ENCODE peak calls at places on chromosomes 11 and 22, in ten cellular contexts. One of them, this sample, is unnamed.

GRCh38 chr22:38869663-38870062 is 2.4 kb downstream of the CBX6 start:
- DNase-seq in natural killer cell treated with Interleukin-12 subunit alpha and Interleukin-12 subunit beta and Interleukin-15 and Interleukin-18, amount 100 ng/mL, for 72 hours: no peak
- DNase-seq in activated T-cell treated with anti-CD3 and anti-CD28 coated beads, Interleukin-2, amount 50 U/mL, for 48 hours: peak; percentile 17
- DNase-seq in osteoblast: no peak
- DNase-seq in AG20443: no peak
- DNase-seq in smooth muscle cell of the brain vasculature: no peak
- DNase-seq in mesendoderm: no peak
- DNase-seq in T-cell: no peak
- DNase-seq in activated CD4-positive, alpha-beta T cell treated with anti-CD3 and anti-CD28 coated beads, Interleukin-2, amount 50 U/mL, for 1 hour: no peak
- DNase-seq in DMS153: no peak
- DNase-seq in this sample: no peak

GRCh38 chr22:38657248-38657909 is 941 bp downstream of the CBY1 start:
- DNase-seq in natural killer cell treated with Interleukin-12 subunit alpha and Interleukin-12 subunit beta and Interleukin-15 and Interleukin-18, amount 100 ng/mL, for 72 hours: no peak
- DNase-seq in activated T-cell treated with anti-CD3 and anti-CD28 coated beads, Interleukin-2, amount 50 U/mL, for 48 hours: peak; percentile 68
- DNase-seq in osteoblast: peak; percentile 56
- DNase-seq in AG20443: no peak
- DNase-seq in smooth muscle cell of the brain vasculature: no peak
- DNase-seq in mesendoderm: peak; percentile 51
- DNase-seq in T-cell: peak; percentile 6
- DNase-seq in activated CD4-positive, alpha-beta T cell treated with anti-CD3 and anti-CD28 coated beads, Interleukin-2, amount 50 U/mL, for 1 hour: peak; percentile 18
- DNase-seq in DMS153: no peak
- DNase-seq in this sample: peak; percentile 43

GRCh38 chr11:12211331-12212065 is 101.1 kb downstream of the MICAL2 start:
- DNase-seq in natural killer cell treated with Interleukin-12 subunit alpha and Interleukin-12 subunit beta and Interleukin-15 and Interleukin-18, amount 100 ng/mL, for 72 hours: no peak
- DNase-seq in activated T-cell treated with anti-CD3 and anti-CD28 coated beads, Interleukin-2, amount 50 U/mL, for 48 hours: no peak
- DNase-seq in osteoblast: no peak
- DNase-seq in AG20443: no peak
- DNase-seq in smooth muscle cell of the brain vasculature: no peak
- DNase-seq in mesendoderm: no peak
- DNase-seq in T-cell: no peak
- DNase-seq in activated CD4-positive, alpha-beta T cell treated with anti-CD3 and anti-CD28 coated beads, Interleukin-2, amount 50 U/mL, for 1 hour: no peak
- DNase-seq in DMS153: no peak
- DNase-seq in this sample: no peak

GRCh38 chr22:43174941-43175531 is 11.9 kb downstream of the TTLL12 start:
- DNase-seq in natural killer cell treated with Interleukin-12 subunit alpha and Interleukin-12 subunit beta and Interleukin-15 and Interleukin-18, amount 100 ng/mL, for 72 hours: no peak
- DNase-seq in activated T-cell treated with anti-CD3 and anti-CD28 coated beads, Interleukin-2, amount 50 U/mL, for 48 hours: no peak
- DNase-seq in osteoblast: peak; percentile 70
- DNase-seq in AG20443: no peak
- DNase-seq in smooth muscle cell of the brain vasculature: no peak
- DNase-seq in mesendoderm: no peak
- DNase-seq in T-cell: no peak
- DNase-seq in activated CD4-positive, alpha-beta T cell treated with anti-CD3 and anti-CD28 coated beads, Interleukin-2, amount 50 U/mL, for 1 hour: no peak
- DNase-seq in DMS153: no peak
- DNase-seq in this sample: no peak

GRCh38 chr11:117950999-117951961 is 22.1 kb upstream of the TMPRSS13 start:
- DNase-seq in natural killer cell treated with Interleukin-12 subunit alpha and Interleukin-12 subunit beta and Interleukin-15 and Interleukin-18, amount 100 ng/mL, for 72 hours: no peak
- DNase-seq in activated T-cell treated with anti-CD3 and anti-CD28 coated beads, Interleukin-2, amount 50 U/mL, for 48 hours: peak; percentile 65
- DNase-seq in osteoblast: no peak
- DNase-seq in AG20443: peak; percentile 3
- DNase-seq in smooth muscle cell of the brain vasculature: no peak
- DNase-seq in mesendoderm: no peak
- DNase-seq in T-cell: peak; percentile 32
- DNase-seq in activated CD4-positive, alpha-beta T cell treated with anti-CD3 and anti-CD28 coated beads, Interleukin-2, amount 50 U/mL, for 1 hour: peak; percentile 36
- DNase-seq in DMS153: no peak
- DNase-seq in this sample: no peak

GRCh38 chr11:122751298-122752070 is 86.8 kb upstream of the CRTAM start:
- DNase-seq in natural killer cell treated with Interleukin-12 subunit alpha and Interleukin-12 subunit beta and Interleukin-15 and Interleukin-18, amount 100 ng/mL, for 72 hours: no peak
- DNase-seq in activated T-cell treated with anti-CD3 and anti-CD28 coated beads, Interleukin-2, amount 50 U/mL, for 48 hours: no peak
- DNase-seq in osteoblast: peak; percentile 91
- DNase-seq in AG20443: peak; percentile 56
- DNase-seq in smooth muscle cell of the brain vasculature: no peak
- DNase-seq in mesendoderm: no peak
- DNase-seq in T-cell: no peak
- DNase-seq in activated CD4-positive, alpha-beta T cell treated with anti-CD3 and anti-CD28 coated beads, Interleukin-2, amount 50 U/mL, for 1 hour: no peak
- DNase-seq in DMS153: no peak
- DNase-seq in this sample: peak; percentile 33

GRCh38 chr22:42742940-42743339 is 22.3 kb upstream of the A4GALT start:
- DNase-seq in natural killer cell treated with Interleukin-12 subunit alpha and Interleukin-12 subunit beta and Interleukin-15 and Interleukin-18, amount 100 ng/mL, for 72 hours: no peak
- DNase-seq in activated T-cell treated with anti-CD3 and anti-CD28 coated beads, Interleukin-2, amount 50 U/mL, for 48 hours: no peak
- DNase-seq in osteoblast: peak; percentile 78
- DNase-seq in AG20443: peak; percentile 86
- DNase-seq in smooth muscle cell of the brain vasculature: no peak
- DNase-seq in mesendoderm: peak; percentile 45
- DNase-seq in T-cell: no peak
- DNase-seq in activated CD4-positive, alpha-beta T cell treated with anti-CD3 and anti-CD28 coated beads, Interleukin-2, amount 50 U/mL, for 1 hour: no peak
- DNase-seq in DMS153: no peak
- DNase-seq in this sample: no peak

GRCh38 chr11:111999111-111999510 is 26.1 kb upstream of the DLAT start:
- DNase-seq in natural killer cell treated with Interleukin-12 subunit alpha and Interleukin-12 subunit beta and Interleukin-15 and Interleukin-18, amount 100 ng/mL, for 72 hours: no peak
- DNase-seq in activated T-cell treated with anti-CD3 and anti-CD28 coated beads, Interleukin-2, amount 50 U/mL, for 48 hours: no peak
- DNase-seq in osteoblast: no peak
- DNase-seq in AG20443: no peak
- DNase-seq in smooth muscle cell of the brain vasculature: no peak
- DNase-seq in mesendoderm: no peak
- DNase-seq in T-cell: no peak
- DNase-seq in activated CD4-positive, alpha-beta T cell treated with anti-CD3 and anti-CD28 coated beads, Interleukin-2, amount 50 U/mL, for 1 hour: no peak
- DNase-seq in DMS153: no peak
- DNase-seq in this sample: no peak

GRCh38 chr22:46663436-46664100 is 43.4 kb downstream of the GRAMD4 start:
- DNase-seq in natural killer cell treated with Interleukin-12 subunit alpha and Interleukin-12 subunit beta and Interleukin-15 and Interleukin-18, amount 100 ng/mL, for 72 hours: no peak
- DNase-seq in activated T-cell treated with anti-CD3 and anti-CD28 coated beads, Interleukin-2, amount 50 U/mL, for 48 hours: no peak
- DNase-seq in osteoblast: peak; percentile 75
- DNase-seq in AG20443: no peak
- DNase-seq in smooth muscle cell of the brain vasculature: no peak
- DNase-seq in mesendoderm: no peak
- DNase-seq in T-cell: no peak
- DNase-seq in activated CD4-positive, alpha-beta T cell treated with anti-CD3 and anti-CD28 coated beads, Interleukin-2, amount 50 U/mL, for 1 hour: no peak
- DNase-seq in DMS153: no peak
- DNase-seq in this sample: no peak

GRCh38 chr11:32213223-32213622 is 122.3 kb downstream of the RCN1 start:
- DNase-seq in natural killer cell treated with Interleukin-12 subunit alpha and Interleukin-12 subunit beta and Interleukin-15 and Interleukin-18, amount 100 ng/mL, for 72 hours: no peak
- DNase-seq in activated T-cell treated with anti-CD3 and anti-CD28 coated beads, Interleukin-2, amount 50 U/mL, for 48 hours: peak; percentile 51
- DNase-seq in osteoblast: peak; percentile 75
- DNase-seq in AG20443: peak; percentile 76
- DNase-seq in smooth muscle cell of the brain vasculature: no peak
- DNase-seq in mesendoderm: no peak
- DNase-seq in T-cell: no peak
- DNase-seq in activated CD4-positive, alpha-beta T cell treated with anti-CD3 and anti-CD28 coated beads, Interleukin-2, amount 50 U/mL, for 1 hour: no peak
- DNase-seq in DMS153: no peak
- DNase-seq in this sample: peak; percentile 79

GRCh38 chr22:26847816-26848215 is 190.4 kb downstream of the MIAT start:
- DNase-seq in natural killer cell treated with Interleukin-12 subunit alpha and Interleukin-12 subunit beta and Interleukin-15 and Interleukin-18, amount 100 ng/mL, for 72 hours: no peak
- DNase-seq in activated T-cell treated with anti-CD3 and anti-CD28 coated beads, Interleukin-2, amount 50 U/mL, for 48 hours: no peak
- DNase-seq in osteoblast: no peak
- DNase-seq in AG20443: no peak
- DNase-seq in smooth muscle cell of the brain vasculature: no peak
- DNase-seq in mesendoderm: no peak
- DNase-seq in T-cell: no peak
- DNase-seq in activated CD4-positive, alpha-beta T cell treated with anti-CD3 and anti-CD28 coated beads, Interleukin-2, amount 50 U/mL, for 1 hour: no peak
- DNase-seq in DMS153: no peak
- DNase-seq in this sample: no peak

GRCh38 chr11:95704865-95705264 is 84.7 kb downstream of the FAM76B start:
- DNase-seq in natural killer cell treated with Interleukin-12 subunit alpha and Interleukin-12 subunit beta and Interleukin-15 and Interleukin-18, amount 100 ng/mL, for 72 hours: no peak
- DNase-seq in activated T-cell treated with anti-CD3 and anti-CD28 coated beads, Interleukin-2, amount 50 U/mL, for 48 hours: no peak
- DNase-seq in osteoblast: no peak
- DNase-seq in AG20443: no peak
- DNase-seq in smooth muscle cell of the brain vasculature: no peak
- DNase-seq in mesendoderm: no peak
- DNase-seq in T-cell: no peak
- DNase-seq in activated CD4-positive, alpha-beta T cell treated with anti-CD3 and anti-CD28 coated beads, Interleukin-2, amount 50 U/mL, for 1 hour: no peak
- DNase-seq in DMS153: no peak
- DNase-seq in this sample: no peak

GRCh38 chr11:12439615-12440014 is 62.2 kb downstream of the PARVA start:
- DNase-seq in natural killer cell treated with Interleukin-12 subunit alpha and Interleukin-12 subunit beta and Interleukin-15 and Interleukin-18, amount 100 ng/mL, for 72 hours: no peak
- DNase-seq in activated T-cell treated with anti-CD3 and anti-CD28 coated beads, Interleukin-2, amount 50 U/mL, for 48 hours: no peak
- DNase-seq in osteoblast: no peak
- DNase-seq in AG20443: no peak
- DNase-seq in smooth muscle cell of the brain vasculature: no peak
- DNase-seq in mesendoderm: peak; percentile 60
- DNase-seq in T-cell: no peak
- DNase-seq in activated CD4-positive, alpha-beta T cell treated with anti-CD3 and anti-CD28 coated beads, Interleukin-2, amount 50 U/mL, for 1 hour: no peak
- DNase-seq in DMS153: peak; percentile 68
- DNase-seq in this sample: no peak

GRCh38 chr11:6926208-6927029 is at the start of gene ZNF215:
- DNase-seq in natural killer cell treated with Interleukin-12 subunit alpha and Interleukin-12 subunit beta and Interleukin-15 and Interleukin-18, amount 100 ng/mL, for 72 hours: no peak
- DNase-seq in activated T-cell treated with anti-CD3 and anti-CD28 coated beads, Interleukin-2, amount 50 U/mL, for 48 hours: peak; percentile 71
- DNase-seq in osteoblast: peak; percentile 92
- DNase-seq in AG20443: peak; percentile 92
- DNase-seq in smooth muscle cell of the brain vasculature: peak; percentile 33
- DNase-seq in mesendoderm: peak; percentile 97
- DNase-seq in T-cell: peak; percentile 16
- DNase-seq in activated CD4-positive, alpha-beta T cell treated with anti-CD3 and anti-CD28 coated beads, Interleukin-2, amount 50 U/mL, for 1 hour: peak; percentile 0
- DNase-seq in DMS153: peak; percentile 63
- DNase-seq in this sample: peak; percentile 77

GRCh38 chr11:33801821-33802413 is 27.6 kb upstream of the FBXO3 start:
- DNase-seq in natural killer cell treated with Interleukin-12 subunit alpha and Interleukin-12 subunit beta and Interleukin-15 and Interleukin-18, amount 100 ng/mL, for 72 hours: no peak
- DNase-seq in activated T-cell treated with anti-CD3 and anti-CD28 coated beads, Interleukin-2, amount 50 U/mL, for 48 hours: no peak
- DNase-seq in osteoblast: no peak
- DNase-seq in AG20443: no peak
- DNase-seq in smooth muscle cell of the brain vasculature: no peak
- DNase-seq in mesendoderm: peak; percentile 45
- DNase-seq in T-cell: no peak
- DNase-seq in activated CD4-positive, alpha-beta T cell treated with anti-CD3 and anti-CD28 coated beads, Interleukin-2, amount 50 U/mL, for 1 hour: no peak
- DNase-seq in DMS153: no peak
- DNase-seq in this sample: no peak

GRCh38 chr11:104570088-104570701 is 328.1 kb downstream of the CASP12 start:
- DNase-seq in natural killer cell treated with Interleukin-12 subunit alpha and Interleukin-12 subunit beta and Interleukin-15 and Interleukin-18, amount 100 ng/mL, for 72 hours: no peak
- DNase-seq in activated T-cell treated with anti-CD3 and anti-CD28 coated beads, Interleukin-2, amount 50 U/mL, for 48 hours: no peak
- DNase-seq in osteoblast: no peak
- DNase-seq in AG20443: no peak
- DNase-seq in smooth muscle cell of the brain vasculature: no peak
- DNase-seq in mesendoderm: no peak
- DNase-seq in T-cell: no peak
- DNase-seq in activated CD4-positive, alpha-beta T cell treated with anti-CD3 and anti-CD28 coated beads, Interleukin-2, amount 50 U/mL, for 1 hour: no peak
- DNase-seq in DMS153: no peak
- DNase-seq in this sample: peak; percentile 30

GRCh38 chr11:100691886-100692285 is 4.8 kb downstream of the ARHGAP42 start:
- DNase-seq in natural killer cell treated with Interleukin-12 subunit alpha and Interleukin-12 subunit beta and Interleukin-15 and Interleukin-18, amount 100 ng/mL, for 72 hours: no peak
- DNase-seq in activated T-cell treated with anti-CD3 and anti-CD28 coated beads, Interleukin-2, amount 50 U/mL, for 48 hours: no peak
- DNase-seq in osteoblast: no peak
- DNase-seq in AG20443: peak; percentile 28
- DNase-seq in smooth muscle cell of the brain vasculature: no peak
- DNase-seq in mesendoderm: no peak
- DNase-seq in T-cell: no peak
- DNase-seq in activated CD4-positive, alpha-beta T cell treated with anti-CD3 and anti-CD28 coated beads, Interleukin-2, amount 50 U/mL, for 1 hour: no peak
- DNase-seq in DMS153: no peak
- DNase-seq in this sample: no peak

GRCh38 chr11:19301336-19301735 is 60.6 kb upstream of the E2F8 start:
- DNase-seq in natural killer cell treated with Interleukin-12 subunit alpha and Interleukin-12 subunit beta and Interleukin-15 and Interleukin-18, amount 100 ng/mL, for 72 hours: no peak
- DNase-seq in activated T-cell treated with anti-CD3 and anti-CD28 coated beads, Interleukin-2, amount 50 U/mL, for 48 hours: no peak
- DNase-seq in osteoblast: no peak
- DNase-seq in AG20443: no peak
- DNase-seq in smooth muscle cell of the brain vasculature: no peak
- DNase-seq in mesendoderm: no peak
- DNase-seq in T-cell: no peak
- DNase-seq in activated CD4-positive, alpha-beta T cell treated with anti-CD3 and anti-CD28 coated beads, Interleukin-2, amount 50 U/mL, for 1 hour: no peak
- DNase-seq in DMS153: no peak
- DNase-seq in this sample: no peak

GRCh38 chr11:122229611-122230386 is 113.8 kb upstream of the BLID start:
- DNase-seq in natural killer cell treated with Interleukin-12 subunit alpha and Interleukin-12 subunit beta and Interleukin-15 and Interleukin-18, amount 100 ng/mL, for 72 hours: no peak
- DNase-seq in activated T-cell treated with anti-CD3 and anti-CD28 coated beads, Interleukin-2, amount 50 U/mL, for 48 hours: no peak
- DNase-seq in osteoblast: no peak
- DNase-seq in AG20443: no peak
- DNase-seq in smooth muscle cell of the brain vasculature: no peak
- DNase-seq in mesendoderm: no peak
- DNase-seq in T-cell: no peak
- DNase-seq in activated CD4-positive, alpha-beta T cell treated with anti-CD3 and anti-CD28 coated beads, Interleukin-2, amount 50 U/mL, for 1 hour: no peak
- DNase-seq in DMS153: peak; percentile 51
- DNase-seq in this sample: no peak

GRCh38 chr22:30634477-30635233 is 926 bp upstream of the SLC35E4 start:
- DNase-seq in natural killer cell treated with Interleukin-12 subunit alpha and Interleukin-12 subunit beta and Interleukin-15 and Interleukin-18, amount 100 ng/mL, for 72 hours: peak; percentile 89
- DNase-seq in activated T-cell treated with anti-CD3 and anti-CD28 coated beads, Interleukin-2, amount 50 U/mL, for 48 hours: peak; percentile 94
- DNase-seq in osteoblast: peak; percentile 99
- DNase-seq in AG20443: peak; percentile 92
- DNase-seq in smooth muscle cell of the brain vasculature: peak; percentile 62
- DNase-seq in mesendoderm: peak; percentile 94
- DNase-seq in T-cell: peak; percentile 85
- DNase-seq in activated CD4-positive, alpha-beta T cell treated with anti-CD3 and anti-CD28 coated beads, Interleukin-2, amount 50 U/mL, for 1 hour: peak; percentile 89
- DNase-seq in DMS153: peak; percentile 80
- DNase-seq in this sample: peak; percentile 92

GRCh38 chr11:59510917-59511589 is at the start of gene OR4D9:
- DNase-seq in natural killer cell treated with Interleukin-12 subunit alpha and Interleukin-12 subunit beta and Interleukin-15 and Interleukin-18, amount 100 ng/mL, for 72 hours: no peak
- DNase-seq in activated T-cell treated with anti-CD3 and anti-CD28 coated beads, Interleukin-2, amount 50 U/mL, for 48 hours: no peak
- DNase-seq in osteoblast: no peak
- DNase-seq in AG20443: no peak
- DNase-seq in smooth muscle cell of the brain vasculature: no peak
- DNase-seq in mesendoderm: no peak
- DNase-seq in T-cell: no peak
- DNase-seq in activated CD4-positive, alpha-beta T cell treated with anti-CD3 and anti-CD28 coated beads, Interleukin-2, amount 50 U/mL, for 1 hour: no peak
- DNase-seq in DMS153: peak; percentile 18
- DNase-seq in this sample: no peak

GRCh38 chr11:96162816-96163499 is 180.0 kb downstream of the MAML2 start:
- DNase-seq in natural killer cell treated with Interleukin-12 subunit alpha and Interleukin-12 subunit beta and Interleukin-15 and Interleukin-18, amount 100 ng/mL, for 72 hours: no peak
- DNase-seq in activated T-cell treated with anti-CD3 and anti-CD28 coated beads, Interleukin-2, amount 50 U/mL, for 48 hours: no peak
- DNase-seq in osteoblast: peak; percentile 90
- DNase-seq in AG20443: peak; percentile 80
- DNase-seq in smooth muscle cell of the brain vasculature: peak; percentile 57
- DNase-seq in mesendoderm: peak; percentile 50
- DNase-seq in T-cell: no peak
- DNase-seq in activated CD4-positive, alpha-beta T cell treated with anti-CD3 and anti-CD28 coated beads, Interleukin-2, amount 50 U/mL, for 1 hour: no peak
- DNase-seq in DMS153: no peak
- DNase-seq in this sample: peak; percentile 80

GRCh38 chr22:31337178-31337577 is 9.0 kb downstream of the PATZ1 start:
- DNase-seq in natural killer cell treated with Interleukin-12 subunit alpha and Interleukin-12 subunit beta and Interleukin-15 and Interleukin-18, amount 100 ng/mL, for 72 hours: no peak
- DNase-seq in activated T-cell treated with anti-CD3 and anti-CD28 coated beads, Interleukin-2, amount 50 U/mL, for 48 hours: peak; percentile 62
- DNase-seq in osteoblast: no peak
- DNase-seq in AG20443: no peak
- DNase-seq in smooth muscle cell of the brain vasculature: no peak
- DNase-seq in mesendoderm: no peak
- DNase-seq in T-cell: no peak
- DNase-seq in activated CD4-positive, alpha-beta T cell treated with anti-CD3 and anti-CD28 coated beads, Interleukin-2, amount 50 U/mL, for 1 hour: no peak
- DNase-seq in DMS153: no peak
- DNase-seq in this sample: no peak

GRCh38 chr11:77270921-77271320 is 30.6 kb downstream of the GDPD4 start:
- DNase-seq in natural killer cell treated with Interleukin-12 subunit alpha and Interleukin-12 subunit beta and Interleukin-15 and Interleukin-18, amount 100 ng/mL, for 72 hours: no peak
- DNase-seq in activated T-cell treated with anti-CD3 and anti-CD28 coated beads, Interleukin-2, amount 50 U/mL, for 48 hours: no peak
- DNase-seq in osteoblast: no peak
- DNase-seq in AG20443: no peak
- DNase-seq in smooth muscle cell of the brain vasculature: no peak
- DNase-seq in mesendoderm: no peak
- DNase-seq in T-cell: no peak
- DNase-seq in activated CD4-positive, alpha-beta T cell treated with anti-CD3 and anti-CD28 coated beads, Interleukin-2, amount 50 U/mL, for 1 hour: no peak
- DNase-seq in DMS153: no peak
- DNase-seq in this sample: no peak

GRCh38 chr22:46684706-46685105 is 53.3 kb downstream of the CERK start:
- DNase-seq in natural killer cell treated with Interleukin-12 subunit alpha and Interleukin-12 subunit beta and Interleukin-15 and Interleukin-18, amount 100 ng/mL, for 72 hours: no peak
- DNase-seq in activated T-cell treated with anti-CD3 and anti-CD28 coated beads, Interleukin-2, amount 50 U/mL, for 48 hours: no peak
- DNase-seq in osteoblast: no peak
- DNase-seq in AG20443: no peak
- DNase-seq in smooth muscle cell of the brain vasculature: no peak
- DNase-seq in mesendoderm: no peak
- DNase-seq in T-cell: no peak
- DNase-seq in activated CD4-positive, alpha-beta T cell treated with anti-CD3 and anti-CD28 coated beads, Interleukin-2, amount 50 U/mL, for 1 hour: no peak
- DNase-seq in DMS153: peak; percentile 54
- DNase-seq in this sample: no peak

GRCh38 chr11:24760681-24761080 is 263.8 kb downstream of the LUZP2 start:
- DNase-seq in natural killer cell treated with Interleukin-12 subunit alpha and Interleukin-12 subunit beta and Interleukin-15 and Interleukin-18, amount 100 ng/mL, for 72 hours: no peak
- DNase-seq in activated T-cell treated with anti-CD3 and anti-CD28 coated beads, Interleukin-2, amount 50 U/mL, for 48 hours: no peak
- DNase-seq in osteoblast: no peak
- DNase-seq in AG20443: no peak
- DNase-seq in smooth muscle cell of the brain vasculature: no peak
- DNase-seq in mesendoderm: no peak
- DNase-seq in T-cell: no peak
- DNase-seq in activated CD4-positive, alpha-beta T cell treated with anti-CD3 and anti-CD28 coated beads, Interleukin-2, amount 50 U/mL, for 1 hour: no peak
- DNase-seq in DMS153: no peak
- DNase-seq in this sample: no peak

GRCh38 chr11:103988595-103988969 is 47.9 kb upstream of the DDI1 start:
- DNase-seq in natural killer cell treated with Interleukin-12 subunit alpha and Interleukin-12 subunit beta and Interleukin-15 and Interleukin-18, amount 100 ng/mL, for 72 hours: no peak
- DNase-seq in activated T-cell treated with anti-CD3 and anti-CD28 coated beads, Interleukin-2, amount 50 U/mL, for 48 hours: no peak
- DNase-seq in osteoblast: no peak
- DNase-seq in AG20443: peak; percentile 16
- DNase-seq in smooth muscle cell of the brain vasculature: no peak
- DNase-seq in mesendoderm: no peak
- DNase-seq in T-cell: no peak
- DNase-seq in activated CD4-positive, alpha-beta T cell treated with anti-CD3 and anti-CD28 coated beads, Interleukin-2, amount 50 U/mL, for 1 hour: no peak
- DNase-seq in DMS153: no peak
- DNase-seq in this sample: peak; percentile 63

GRCh38 chr11:96277696-96278038 is 65.3 kb downstream of the MAML2 start:
- DNase-seq in natural killer cell treated with Interleukin-12 subunit alpha and Interleukin-12 subunit beta and Interleukin-15 and Interleukin-18, amount 100 ng/mL, for 72 hours: no peak
- DNase-seq in activated T-cell treated with anti-CD3 and anti-CD28 coated beads, Interleukin-2, amount 50 U/mL, for 48 hours: no peak
- DNase-seq in osteoblast: no peak
- DNase-seq in AG20443: no peak
- DNase-seq in smooth muscle cell of the brain vasculature: no peak
- DNase-seq in mesendoderm: peak; percentile 51
- DNase-seq in T-cell: no peak
- DNase-seq in activated CD4-positive, alpha-beta T cell treated with anti-CD3 and anti-CD28 coated beads, Interleukin-2, amount 50 U/mL, for 1 hour: no peak
- DNase-seq in DMS153: no peak
- DNase-seq in this sample: no peak